ENCODE peak calls at places on chromosomes 2 and 18, in five cellular contexts. D is right cardiac atrium; M is AG04450; Y is CD4-positive, alpha-beta T cell; A is sigmoid colon. U is an unnamed sample. For H3K27me3, the result is how much of the 10 kb centered on the place peaks cover.

GRCh38 chr2:215601990-215602721 is 166.3 kb upstream of the FN1 start:
- DNase-seq in D (no peak), M (no peak), Y (no peak), A (no peak), U (no peak)

GRCh38 chr18:28041366-28041765 is 135.6 kb downstream of the CDH2 start:
- DNase-seq in D (no peak), M (no peak), Y (no peak), A (no peak), U (no peak)

GRCh38 chr2:199131876-199132275 is 325.9 kb downstream of the SATB2 start:
- DNase-seq in D (no peak), M (no peak), Y (no peak), A (no peak), U (no peak)

GRCh38 chr2:54559593-54560145 is 103.5 kb downstream of the SPTBN1 start:
- DNase-seq in D (peak), M (no peak), Y (no peak), A (peak), U (no peak)

GRCh38 chr2:201007584-201007998 is 44.1 kb upstream of the ORC2 start:
- DNase-seq in D (no peak), M (no peak), Y (no peak), A (no peak), U (no peak)

GRCh38 chr2:140667203-140667602 is 1463.6 kb downstream of the LRP1B start:
- DNase-seq in D (no peak), M (no peak), Y (no peak), A (no peak), U (no peak)

GRCh38 chr18:57819119-57819518 is 16.0 kb upstream of the ATP8B1 start:
- DNase-seq in D (no peak), M (no peak), Y (no peak), A (no peak), U (no peak)

GRCh38 chr2:240174496-240174895 is 34.0 kb upstream of the OTOS start:
- DNase-seq in D (no peak), M (no peak), Y (no peak), A (no peak), U (no peak)

GRCh38 chr2:98876741-98877140 is 59.3 kb downstream of the CRACDL start:
- DNase-seq in D (no peak), M (no peak), Y (no peak), A (no peak), U (no peak)

GRCh38 chr2:45643095-45643494 is 8.4 kb upstream of the PRKCE start:
- DNase-seq in D (no peak), M (no peak), Y (no peak), A (no peak), U (no peak)

GRCh38 chr2:23658466-23658942 is 268.4 kb downstream of the ATAD2B start:
- DNase-seq in D (peak), M (no peak), Y (no peak), A (no peak), U (no peak)

GRCh38 chr18:48136051-48136543 is 205.6 kb upstream of the SMAD2 start:
- DNase-seq in D (peak), M (no peak), Y (no peak), A (no peak), U (no peak)

GRCh38 chr18:47507651-47508050 is 256.2 kb upstream of the SKOR2 start:
- DNase-seq in D (no peak), M (no peak), Y (no peak), A (no peak), U (no peak)

GRCh38 chr18:6158958-6159357 is 255.8 kb downstream of the L3MBTL4 start:
- DNase-seq in D (no peak), M (no peak), Y (no peak), A (no peak), U (no peak)

GRCh38 chr18:21978546-21979170 is 190.7 kb upstream of the GATA6 start:
- DNase-seq in D (no peak), M (no peak), Y (no peak), A (no peak), U (no peak)

GRCh38 chr18:3029215-3029972 is 16.4 kb upstream of the LPIN2 start:
- DNase-seq in D (no peak), M (no peak), Y (no peak), A (no peak), U (no peak)

GRCh38 chr2:100321881-100322820 is at the start of gene LONRF2:
- DNase-seq in D (peak), M (no peak), Y (no peak), A (no peak), U (no peak)

GRCh38 chr2:1856922-1857321 is 112.6 kb upstream of the PXDN start:
- DNase-seq in D (no peak), M (no peak), Y (no peak), A (no peak), U (no peak)

GRCh38 chr2:223914349-223914748 is 30.8 kb downstream of the WDFY1 start:
- DNase-seq in D (no peak), M (no peak), Y (no peak), A (no peak), U (no peak)

GRCh38 chr18:3281456-3282400 is 19.8 kb downstream of the MYL12B start:
- DNase-seq in D (no peak), M (no peak), Y (no peak), A (no peak), U (peak)

GRCh38 chr2:14516844-14517243 is 115.7 kb upstream of the LRATD1 start:
- DNase-seq in D (no peak), M (peak), Y (no peak), A (no peak), U (no peak)

GRCh38 chr2:20333738-20334137 is 16.9 kb downstream of the PUM2 start:
- DNase-seq in D (no peak), M (no peak), Y (no peak), A (no peak), U (no peak)

GRCh38 chr2:107558295-107558694 is 268.4 kb upstream of the RGPD4 start:
- DNase-seq in D (no peak), M (no peak), Y (no peak), A (no peak), U (no peak)

GRCh38 chr18:24725644-24726043 is 265.2 kb downstream of the HRH4 start:
- DNase-seq in D (no peak), M (no peak), Y (no peak), A (no peak), U (no peak)

GRCh38 chr2:234195516-234195915 is 145.0 kb downstream of the SPP2 start:
- DNase-seq in D (no peak), M (no peak), Y (no peak), A (no peak), U (no peak)

GRCh38 chr2:234193977-234194563 is 143.6 kb downstream of the SPP2 start:
- DNase-seq in D (no peak), M (no peak), Y (no peak), A (no peak), U (no peak)

GRCh38 chr2:234189230-234189629 is 138.7 kb downstream of the SPP2 start:
- DNase-seq in D (no peak), M (no peak), Y (no peak), A (no peak), U (no peak)

GRCh38 chr2:234189786-234190185 is 139.3 kb downstream of the SPP2 start:
- DNase-seq in D (no peak), M (no peak), Y (no peak), A (no peak), U (no peak)

GRCh38 chr2:234191819-234192407 is 141.4 kb downstream of the SPP2 start:
- DNase-seq in D (no peak), M (no peak), Y (no peak), A (no peak), U (no peak)
- H3K27me3 ChIP-seq in D (under half), M (under half), Y (under half), A (under half), U (under half)

DNA sequence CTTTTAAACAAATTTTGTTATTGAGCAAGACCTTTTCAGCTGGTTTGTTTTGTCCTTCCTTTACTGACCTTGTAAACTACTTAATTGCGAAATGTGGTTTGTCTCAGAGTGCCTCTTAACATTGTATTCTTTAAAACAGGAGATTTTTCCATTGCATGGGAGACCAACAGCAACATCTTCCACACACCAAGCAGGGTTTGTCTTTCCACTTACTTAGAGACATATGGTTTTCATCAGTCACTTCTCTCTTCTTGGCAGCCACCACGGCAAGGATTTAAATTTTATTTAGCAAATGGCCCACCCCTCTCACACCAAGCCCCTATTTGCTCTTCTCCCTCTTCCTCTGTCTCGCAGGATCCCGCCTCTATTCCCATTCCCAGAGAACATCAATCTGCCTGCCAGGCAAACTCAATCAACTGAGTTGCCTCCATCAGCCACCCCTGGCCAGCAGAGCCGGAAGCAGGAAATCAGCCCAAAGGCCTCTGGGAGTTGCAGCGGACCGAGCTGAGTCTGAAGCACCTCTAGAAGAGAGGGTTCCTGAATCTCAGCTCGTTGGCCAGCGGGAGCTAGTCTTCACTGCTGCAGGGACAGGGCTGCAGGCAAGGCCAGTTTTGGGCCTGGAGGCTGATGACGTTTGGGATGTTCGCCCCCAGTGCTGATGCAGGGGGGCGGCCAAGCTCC is 11.3 kb upstream of the CIB4 start:
- DNase-seq in D (no peak), M (peak), Y (no peak), A (peak), U (no peak)
- H3K27me3 ChIP-seq in D (under half), M (half or more), Y (under half), A (under half), U (under half)

GRCh38 chr2:121907905-121908304 is 152.5 kb downstream of the TSN start:
- DNase-seq in D (no peak), M (no peak), Y (no peak), A (no peak), U (no peak)
- H3K27me3 ChIP-seq in D (under half), M (under half), Y (under half), A (under half), U (under half)

GRCh38 chr18:832085-832681 is 20.1 kb upstream of the YES1 start:
- DNase-seq in D (peak), M (no peak), Y (peak), A (no peak), U (no peak)

GRCh38 chr18:830315-830901 is 18.4 kb upstream of the YES1 start:
- DNase-seq in D (peak), M (no peak), Y (peak), A (no peak), U (no peak)

GRCh38 chr18:825891-826585 is 14.0 kb upstream of the YES1 start:
- DNase-seq in D (no peak), M (no peak), Y (no peak), A (no peak), U (no peak)

GRCh38 chr18:827093-827677 is 15.1 kb upstream of the YES1 start:
- DNase-seq in D (no peak), M (no peak), Y (no peak), A (no peak), U (no peak)

DNA sequence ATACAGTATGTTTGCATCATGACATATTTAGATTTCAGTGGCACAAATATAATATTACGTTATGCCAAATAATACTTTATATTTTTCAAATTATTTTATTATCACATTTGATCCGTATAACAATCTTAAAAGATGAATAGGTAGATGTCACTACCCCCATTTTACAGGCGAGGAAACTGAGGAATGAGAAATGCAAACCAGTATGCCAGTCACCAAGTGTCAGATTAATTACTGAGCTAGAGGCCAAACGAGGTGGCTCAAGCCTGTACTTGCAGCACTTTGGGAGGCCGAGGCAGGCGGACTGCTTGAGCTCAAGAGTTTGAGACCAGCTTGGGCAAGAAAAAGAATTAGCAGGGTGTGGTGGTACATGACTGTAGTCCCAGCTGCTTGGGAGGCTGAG is 17.4 kb upstream of the YES1 start:
- DNase-seq in D (no peak), M (no peak), Y (no peak), A (no peak), U (no peak)
- H3K27me3 ChIP-seq in D (under half), M (under half), Y (under half), A (under half), U (under half)

GRCh38 chr2:189467593-189467992 is 26.3 kb downstream of the WDR75 start:
- DNase-seq in D (no peak), M (no peak), Y (no peak), A (no peak), U (no peak)

GRCh38 chr2:189466046-189466445 is 24.8 kb downstream of the WDR75 start:
- DNase-seq in D (no peak), M (no peak), Y (no peak), A (no peak), U (no peak)

GRCh38 chr2:189465478-189465877 is 24.2 kb downstream of the WDR75 start:
- DNase-seq in D (no peak), M (no peak), Y (no peak), A (no peak), U (no peak)

GRCh38 chr2:189467160-189467559 is 25.9 kb downstream of the WDR75 start:
- DNase-seq in D (no peak), M (no peak), Y (no peak), A (no peak), U (no peak)

DNA sequence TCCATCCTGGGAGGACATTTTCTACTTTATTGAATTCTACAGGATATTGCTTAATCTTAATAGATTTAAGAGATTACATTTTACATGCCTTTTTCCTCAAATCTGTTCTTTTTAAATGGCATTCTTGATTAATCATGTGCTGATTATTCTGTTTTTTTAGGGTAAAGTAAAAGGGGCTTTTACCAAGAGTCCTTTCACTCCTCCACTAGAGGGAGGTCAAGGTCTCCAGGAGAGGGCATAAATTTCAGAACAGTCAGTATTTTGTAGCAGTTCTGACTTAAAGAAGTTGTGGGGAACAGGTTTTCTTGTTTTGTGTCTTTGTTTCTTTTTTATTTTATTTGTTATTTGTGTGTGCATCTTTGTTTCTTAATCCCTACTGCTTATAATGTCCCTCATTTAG is 25.4 kb downstream of the WDR75 start:
- DNase-seq in D (no peak), M (peak), Y (no peak), A (no peak), U (no peak)
- H3K27me3 ChIP-seq in D (under half), M (under half), Y (under half), A (under half), U (under half)

GRCh38 chr2:172099472-172100079 is 3.1 kb downstream of the DLX2 start:
- DNase-seq in D (no peak), M (no peak), Y (no peak), A (no peak), U (no peak)
- H3K27me3 ChIP-seq in D (under half), M (under half), Y (half or more), A (half or more), U (under half)

GRCh38 chr2:208407667-208408066 is 1.1 kb downstream of the PTH2R start:
- DNase-seq in D (no peak), M (no peak), Y (no peak), A (no peak), U (no peak)
- H3K27me3 ChIP-seq in D (under half), M (under half), Y (half or more), A (under half), U (under half)